ENCODE peak calls at places on chromosomes 11 and 22, in nine cellular contexts. Q is IMR-90, F is Calu3, E is pancreas, L is heart right ventricle, R is HCT116, B is BJ, X is fibroblast of lung, U is right atrium auricular region. A is an unnamed sample.
A peak's percentile ranks its signal among the peaks of the same experiment; 100 is the strongest.

GRCh38 chr11:13128381-13128780 is 119.3 kb downstream of the RASSF10 start:
- DNase-seq in Q (peak; percentile 63), F (no peak), E (no peak), L (no peak), R (no peak), B (no peak), X (no peak), U (no peak), A (no peak)

GRCh38 chr22:42273855-42274451 is 3.5 kb upstream of the TCF20 start:
- DNase-seq in Q (no peak), F (no peak), E (no peak), L (no peak), R (no peak), B (no peak), X (no peak), U (no peak), A (no peak)

GRCh38 chr11:18106688-18107087 is 806 bp upstream of the SAAL1 start:
- DNase-seq in Q (peak; percentile 65), F (no peak), E (no peak), L (no peak), R (no peak), B (no peak), X (peak; percentile 29), U (no peak), A (no peak)

GRCh38 chr11:69943066-69943465 is 123.8 kb upstream of the FGF3 start:
- DNase-seq in Q (no peak), F (peak; percentile 63), E (peak; percentile 31), L (no peak), R (peak; percentile 31), B (no peak), X (no peak), U (no peak), A (no peak)

GRCh38 chr22:39478461-39478860 is 21.6 kb downstream of the MGAT3 start:
- DNase-seq in Q (peak; percentile 6), F (peak; percentile 52), E (peak; percentile 73), L (no peak), R (no peak), B (no peak), X (no peak), U (no peak), A (no peak)

GRCh38 chr11:110337570-110338193 is 41.3 kb upstream of the RDX start:
- DNase-seq in Q (peak; percentile 52), F (peak; percentile 49), E (no peak), L (no peak), R (peak; percentile 76), B (no peak), X (peak; percentile 38), U (peak; percentile 26), A (no peak)

GRCh38 chr11:134656861-134657540 is 245.0 kb upstream of the B3GAT1 start:
- DNase-seq in Q (no peak), F (no peak), E (no peak), L (peak; percentile 1), R (no peak), B (no peak), X (no peak), U (peak; percentile 28), A (no peak)

GRCh38 chr22:46317646-46318045 is 17.9 kb upstream of the TRMU start:
- DNase-seq in Q (no peak), F (no peak), E (no peak), L (no peak), R (no peak), B (no peak), X (no peak), U (no peak), A (no peak)

GRCh38 chr11:28153586-28153985 is 45.4 kb downstream of the METTL15 start:
- DNase-seq in Q (peak; percentile 25), F (no peak), E (no peak), L (no peak), R (no peak), B (peak; percentile 11), X (peak; percentile 76), U (no peak), A (no peak)

GRCh38 chr22:44566911-44567310 is 68.9 kb upstream of the RTL6 start:
- DNase-seq in Q (no peak), F (no peak), E (peak; percentile 40), L (no peak), R (no peak), B (no peak), X (no peak), U (no peak), A (no peak)

GRCh38 chr11:35272391-35272821 is 133.4 kb downstream of the CD44 start:
- DNase-seq in Q (no peak), F (no peak), E (no peak), L (no peak), R (no peak), B (no peak), X (no peak), U (no peak), A (no peak)

GRCh38 chr11:1351278-1351937 is 38.3 kb upstream of the BRSK2 start:
- DNase-seq in Q (no peak), F (no peak), E (no peak), L (no peak), R (peak; percentile 69), B (no peak), X (no peak), U (no peak), A (no peak)

GRCh38 chr11:11770921-11771484 is 70.8 kb upstream of the USP47 start:
- DNase-seq in Q (no peak), F (no peak), E (no peak), L (no peak), R (no peak), B (no peak), X (no peak), U (no peak), A (no peak)

GRCh38 chr11:15826826-15827225 is 529.5 kb downstream of the SOX6 start:
- DNase-seq in Q (no peak), F (peak; percentile 74), E (peak; percentile 68), L (peak; percentile 51), R (peak; percentile 4), B (no peak), X (no peak), U (no peak), A (no peak)

GRCh38 chr22:42688914-42689275 is 31.8 kb downstream of the A4GALT start:
- DNase-seq in Q (no peak), F (peak; percentile 43), E (no peak), L (no peak), R (no peak), B (no peak), X (no peak), U (no peak), A (no peak)

GRCh38 chr11:12276356-12276755 is 101.0 kb upstream of the PARVA start:
- DNase-seq in Q (no peak), F (no peak), E (peak; percentile 10), L (no peak), R (no peak), B (no peak), X (no peak), U (peak; percentile 50), A (no peak)

GRCh38 chr11:127493330-127493729 is 492.8 kb upstream of the KIRREL3 start:
- DNase-seq in Q (peak; percentile 19), F (no peak), E (no peak), L (no peak), R (no peak), B (no peak), X (peak; percentile 15), U (no peak), A (no peak)

GRCh38 chr11:47551086-47551485 is 1.8 kb downstream of the CELF1 start:
- DNase-seq in Q (peak; percentile 48), F (no peak), E (no peak), L (no peak), R (no peak), B (no peak), X (peak; percentile 32), U (no peak), A (no peak)

GRCh38 chr11:774873-775592 is 2.3 kb downstream of the GATD1 start:
- DNase-seq in Q (peak; percentile 33), F (peak; percentile 66), E (no peak), L (no peak), R (no peak), B (no peak), X (peak; percentile 61), U (no peak), A (no peak)

GRCh38 chr11:66494935-66495334 is 14.7 kb downstream of the DPP3 start:
- DNase-seq in Q (no peak), F (no peak), E (no peak), L (no peak), R (no peak), B (no peak), X (no peak), U (no peak), A (no peak)
- TF ChIP-seq CTCF in Q (no peak), F (no peak), E (no peak), L (no peak), R (no peak), B (no peak), X (no peak), U (no peak), A (no peak)

DNA sequence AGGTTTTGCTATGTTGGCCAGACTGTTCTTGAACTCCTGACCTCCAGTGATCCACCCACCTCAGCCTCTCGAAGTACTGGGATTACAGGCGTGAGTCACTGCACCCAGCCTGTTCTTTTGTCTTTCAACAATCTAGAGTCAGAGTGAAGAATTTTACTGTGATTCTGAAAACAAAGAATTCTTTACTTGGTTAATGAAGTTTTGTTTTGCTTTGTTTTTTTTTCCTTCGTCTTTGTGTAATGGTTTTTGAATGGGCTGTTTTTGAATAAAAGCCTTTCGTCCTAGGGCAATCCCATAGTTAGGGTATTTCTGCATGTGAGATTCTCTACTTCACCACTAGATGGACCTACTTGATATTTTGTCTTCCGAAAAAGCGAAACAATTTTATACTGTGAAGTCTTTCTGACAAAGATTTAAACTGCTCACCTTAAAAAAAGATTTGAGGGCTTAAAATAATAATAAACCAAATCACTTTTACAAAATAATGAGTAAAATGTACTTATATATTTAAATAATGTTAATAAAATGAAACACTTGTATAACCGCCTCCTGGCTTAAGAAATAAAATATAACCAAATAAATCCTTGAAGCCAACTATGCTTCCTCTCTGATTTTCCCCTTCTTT is 43.4 kb upstream of the SC5D start:
- DNase-seq in Q (peak; percentile 48), F (no peak), E (no peak), L (no peak), R (peak; percentile 24), B (peak; percentile 11), X (peak; percentile 84), U (no peak), A (peak; percentile 1)
- TF ChIP-seq CTCF in Q (peak; percentile 67), F (no peak), E (peak; percentile 71), L (peak; percentile 80), R (peak; percentile 73), B (peak; percentile 77), X (peak; percentile 81), U (peak; percentile 65), A (peak; percentile 78)

GRCh38 chr11:102807921-102808320 is 10.0 kb upstream of the MMP1 start:
- DNase-seq in Q (peak; percentile 19), F (peak; percentile 75), E (peak; percentile 59), L (no peak), R (peak; percentile 75), B (no peak), X (peak; percentile 43), U (no peak), A (no peak)
- TF ChIP-seq CTCF in Q (peak; percentile 33), F (peak; percentile 46), E (no peak), L (peak; percentile 16), R (peak; percentile 64), B (peak; percentile 30), X (peak; percentile 53), U (no peak), A (no peak)

DNA sequence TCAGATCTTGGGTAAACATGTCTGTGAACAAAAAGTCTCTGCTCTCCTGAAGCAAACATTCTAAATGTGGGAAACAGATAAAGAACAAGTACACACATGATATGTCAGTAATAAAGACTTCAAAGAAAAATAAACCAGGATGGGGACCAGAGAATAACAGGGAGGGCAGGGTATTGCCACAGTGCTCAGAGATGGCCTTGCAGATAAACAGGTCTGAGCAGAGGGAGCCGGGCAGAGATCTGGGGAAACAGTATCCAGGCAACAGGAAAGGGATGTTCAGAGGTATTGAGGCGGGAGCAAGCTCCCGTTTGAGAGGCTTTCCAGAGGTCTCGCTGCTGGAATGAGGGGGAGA is 2.9 kb downstream of the CCDC86 start:
- DNase-seq in Q (no peak), F (no peak), E (no peak), L (no peak), R (no peak), B (no peak), X (no peak), U (no peak), A (no peak)
- TF ChIP-seq CTCF in Q (no peak), F (no peak), E (no peak), L (no peak), R (no peak), B (no peak), X (no peak), U (no peak), A (no peak)